ENCODE peak calls at places on chromosomes 16 and 17, in six cellular contexts. One of them, this sample, is unnamed.

GRCh38 chr17:62580947-62581346 is 46.5 kb upstream of the MRC2 start:
- ATAC-seq in K562: no peak
- ATAC-seq in upper lobe of left lung: no peak
- ATAC-seq in HepG2: no peak
- ATAC-seq in GM12878: no peak
- ATAC-seq in A549: no peak
- ATAC-seq in this sample: no peak

GRCh38 chr17:17021194-17021863 is 20.9 kb upstream of the MPRIP start:
- ATAC-seq in upper lobe of left lung: peak; percentile 67
- ATAC-seq in K562: peak; percentile 82
- ATAC-seq in GM12878: no peak
- ATAC-seq in HepG2: peak; percentile 66
- ATAC-seq in A549: peak; percentile 86
- ATAC-seq in this sample: peak; percentile 53

GRCh38 chr16:65672960-65673359 is 551.1 kb upstream of the CDH11 start:
- ATAC-seq in A549: no peak
- ATAC-seq in K562: peak; percentile 50
- ATAC-seq in GM12878: no peak
- ATAC-seq in upper lobe of left lung: no peak
- ATAC-seq in HepG2: no peak
- ATAC-seq in this sample: no peak

GRCh38 chr17:78779848-78780247 is 2.2 kb downstream of the CYTH1 start:
- ATAC-seq in upper lobe of left lung: no peak
- ATAC-seq in GM12878: peak; percentile 33
- ATAC-seq in HepG2: no peak
- ATAC-seq in K562: no peak
- ATAC-seq in A549: no peak
- ATAC-seq in this sample: no peak

GRCh38 chr17:499836-500543 is 147.4 kb upstream of the RPH3AL start:
- ATAC-seq in HepG2: no peak
- ATAC-seq in A549: no peak
- ATAC-seq in K562: no peak
- ATAC-seq in GM12878: no peak
- ATAC-seq in upper lobe of left lung: peak; percentile 41
- ATAC-seq in this sample: no peak

GRCh38 chr16:19644877-19645276 is 73.2 kb downstream of the KNOP1 start:
- ATAC-seq in GM12878: no peak
- ATAC-seq in upper lobe of left lung: peak; percentile 79
- ATAC-seq in HepG2: no peak
- ATAC-seq in A549: no peak
- ATAC-seq in K562: no peak
- ATAC-seq in this sample: peak; percentile 83

GRCh38 chr16:78606572-78606971 is 507.1 kb downstream of the WWOX start:
- ATAC-seq in upper lobe of left lung: no peak
- ATAC-seq in HepG2: no peak
- ATAC-seq in GM12878: no peak
- ATAC-seq in K562: no peak
- ATAC-seq in A549: no peak
- ATAC-seq in this sample: no peak

GRCh38 chr16:22787456-22788189 is 26.3 kb upstream of the HS3ST2 start:
- ATAC-seq in K562: no peak
- ATAC-seq in A549: no peak
- ATAC-seq in HepG2: no peak
- ATAC-seq in upper lobe of left lung: peak; percentile 47
- ATAC-seq in GM12878: no peak
- ATAC-seq in this sample: no peak

GRCh38 chr16:58792188-58792587 is 58.1 kb upstream of the GOT2 start:
- ATAC-seq in HepG2: no peak
- ATAC-seq in GM12878: no peak
- ATAC-seq in upper lobe of left lung: no peak
- ATAC-seq in K562: peak; percentile 90
- ATAC-seq in A549: no peak
- ATAC-seq in this sample: no peak

GRCh38 chr17:3920940-3921852 is 4.9 kb upstream of the P2RX1 start:
- ATAC-seq in GM12878: no peak
- ATAC-seq in K562: no peak
- ATAC-seq in upper lobe of left lung: no peak
- ATAC-seq in HepG2: no peak
- ATAC-seq in A549: no peak
- ATAC-seq in this sample: peak; percentile 8

GRCh38 chr16:27251561-27252205 is 16.9 kb downstream of the NSMCE1 start:
- ATAC-seq in GM12878: no peak
- ATAC-seq in K562: no peak
- ATAC-seq in A549: no peak
- ATAC-seq in HepG2: no peak
- ATAC-seq in upper lobe of left lung: no peak
- ATAC-seq in this sample: no peak

GRCh38 chr16:77898671-77899211 is 110.4 kb downstream of the VAT1L start:
- ATAC-seq in GM12878: no peak
- ATAC-seq in upper lobe of left lung: no peak
- ATAC-seq in A549: no peak
- ATAC-seq in HepG2: no peak
- ATAC-seq in K562: no peak
- ATAC-seq in this sample: no peak

GRCh38 chr16:51624083-51624775 is 473.2 kb upstream of the SALL1 start:
- ATAC-seq in K562: no peak
- ATAC-seq in upper lobe of left lung: no peak
- ATAC-seq in GM12878: no peak
- ATAC-seq in A549: peak; percentile 58
- ATAC-seq in HepG2: no peak
- ATAC-seq in this sample: no peak

GRCh38 chr17:9200197-9200662 is 178.9 kb downstream of the NTN1 start:
- ATAC-seq in K562: no peak
- ATAC-seq in A549: no peak
- ATAC-seq in HepG2: no peak
- ATAC-seq in GM12878: no peak
- ATAC-seq in upper lobe of left lung: no peak
- ATAC-seq in this sample: no peak

GRCh38 chr16:19396555-19397011 is 21.1 kb upstream of the TMC5 start:
- ATAC-seq in upper lobe of left lung: no peak
- ATAC-seq in K562: no peak
- ATAC-seq in HepG2: no peak
- ATAC-seq in GM12878: no peak
- ATAC-seq in A549: peak; percentile 69
- ATAC-seq in this sample: no peak

GRCh38 chr17:2170023-2170422 is 115.1 kb downstream of the HIC1 start:
- ATAC-seq in A549: peak; percentile 63
- ATAC-seq in GM12878: peak; percentile 90
- ATAC-seq in upper lobe of left lung: no peak
- ATAC-seq in K562: peak; percentile 82
- ATAC-seq in HepG2: peak; percentile 61
- ATAC-seq in this sample: no peak

GRCh38 chr16:57501492-57501891 is 15.2 kb upstream of the DOK4 start:
- ATAC-seq in K562: no peak
- ATAC-seq in GM12878: no peak
- ATAC-seq in HepG2: no peak
- ATAC-seq in A549: no peak
- ATAC-seq in upper lobe of left lung: no peak
- ATAC-seq in this sample: no peak

GRCh38 chr17:14098246-14098645 is 28.9 kb downstream of the COX10 start:
- ATAC-seq in GM12878: no peak
- ATAC-seq in HepG2: no peak
- ATAC-seq in A549: no peak
- ATAC-seq in K562: no peak
- ATAC-seq in upper lobe of left lung: no peak
- ATAC-seq in this sample: no peak

GRCh38 chr16:19437280-19437679 is 19.6 kb downstream of the TMC5 start:
- ATAC-seq in HepG2: no peak
- ATAC-seq in A549: no peak
- ATAC-seq in K562: no peak
- ATAC-seq in GM12878: peak; percentile 65
- ATAC-seq in upper lobe of left lung: no peak
- ATAC-seq in this sample: no peak

GRCh38 chr17:64326420-64327054 is 63.5 kb upstream of the TEX2 start:
- ATAC-seq in HepG2: peak; percentile 76
- ATAC-seq in A549: no peak
- ATAC-seq in K562: no peak
- ATAC-seq in upper lobe of left lung: peak; percentile 84
- ATAC-seq in GM12878: peak; percentile 80
- ATAC-seq in this sample: peak; percentile 83

GRCh38 chr16:30921748-30922419 is 1.5 kb upstream of the FBXL19 start:
- ATAC-seq in HepG2: peak; percentile 47
- ATAC-seq in upper lobe of left lung: peak; percentile 58
- ATAC-seq in GM12878: peak; percentile 45
- ATAC-seq in K562: peak; percentile 45
- ATAC-seq in A549: peak; percentile 29
- ATAC-seq in this sample: peak; percentile 29
- TF ChIP-seq EP300 in HepG2: no peak
- TF ChIP-seq EP300 in upper lobe of left lung: no peak
- TF ChIP-seq EP300 in GM12878: no peak
- TF ChIP-seq EP300 in K562: no peak
- TF ChIP-seq EP300 in A549: no peak
- TF ChIP-seq EP300 in this sample: no peak

GRCh38 chr16:87855852-87856715 is 13.2 kb downstream of the SLC7A5 start:
- ATAC-seq in GM12878: peak; percentile 53
- ATAC-seq in HepG2: peak; percentile 26
- ATAC-seq in upper lobe of left lung: peak; percentile 33
- ATAC-seq in K562: peak; percentile 4
- ATAC-seq in A549: peak; percentile 3
- ATAC-seq in this sample: no peak
- TF ChIP-seq EP300 in GM12878: no peak
- TF ChIP-seq EP300 in HepG2: peak; percentile 48
- TF ChIP-seq EP300 in upper lobe of left lung: no peak
- TF ChIP-seq EP300 in K562: no peak
- TF ChIP-seq EP300 in A549: no peak
- TF ChIP-seq EP300 in this sample: no peak

DNA sequence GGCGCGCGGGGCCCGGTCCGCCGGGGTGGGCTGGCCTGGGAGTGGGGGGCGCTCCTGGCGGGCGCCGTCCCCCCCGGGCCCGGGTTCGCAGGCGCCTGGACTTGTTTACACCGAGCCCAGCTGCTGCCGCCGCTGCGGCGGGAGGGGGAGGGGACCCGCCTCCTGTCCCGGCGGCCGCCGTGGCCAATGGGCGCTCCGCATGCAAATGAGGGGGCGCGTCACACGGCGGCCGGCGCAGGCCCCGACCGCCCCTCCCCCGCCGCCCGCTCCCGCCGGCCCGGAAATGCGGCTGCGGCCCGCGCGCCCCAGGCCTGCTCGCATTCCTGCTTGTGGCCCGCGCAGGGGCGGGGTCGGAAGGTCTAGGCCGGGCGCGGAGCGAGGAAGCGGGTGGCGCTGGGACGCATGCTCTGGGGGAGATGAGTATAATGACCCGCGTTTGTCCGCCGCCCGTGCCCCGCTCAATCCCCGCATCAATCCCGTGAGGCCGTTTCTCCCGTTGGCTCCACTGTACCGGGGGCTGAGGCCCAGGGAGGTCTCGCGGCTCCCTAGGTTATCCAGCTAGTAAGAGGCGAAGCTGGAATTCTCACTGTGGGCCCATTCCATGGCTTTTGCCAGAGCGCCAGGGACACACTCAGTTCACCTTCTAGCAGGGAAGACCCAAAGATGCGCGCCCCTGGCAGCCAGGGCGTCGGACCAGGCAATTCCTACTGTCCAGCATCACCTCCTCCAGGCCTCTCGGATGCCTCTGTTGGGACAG is at the start of gene YPEL3:
- ATAC-seq in GM12878: peak; percentile 34
- ATAC-seq in A549: peak; percentile 33
- ATAC-seq in HepG2: peak; percentile 62
- ATAC-seq in upper lobe of left lung: peak; percentile 85
- ATAC-seq in K562: peak; percentile 73
- ATAC-seq in this sample: peak; percentile 86
- TF ChIP-seq EP300 in GM12878: no peak
- TF ChIP-seq EP300 in A549: no peak
- TF ChIP-seq EP300 in HepG2: peak; percentile 29
- TF ChIP-seq EP300 in upper lobe of left lung: no peak
- TF ChIP-seq EP300 in K562: no peak
- TF ChIP-seq EP300 in this sample: no peak

GRCh38 chr16:3285131-3285530 is 1.8 kb downstream of the ZNF263 start:
- ATAC-seq in K562: no peak
- ATAC-seq in A549: no peak
- ATAC-seq in GM12878: no peak
- ATAC-seq in HepG2: no peak
- ATAC-seq in upper lobe of left lung: no peak
- ATAC-seq in this sample: no peak

GRCh38 chr16:3281222-3281621 is 2.1 kb upstream of the ZNF263 start:
- ATAC-seq in upper lobe of left lung: no peak
- ATAC-seq in K562: no peak
- ATAC-seq in GM12878: no peak
- ATAC-seq in HepG2: no peak
- ATAC-seq in A549: no peak
- ATAC-seq in this sample: no peak

GRCh38 chr16:3282103-3282746 is 1.1 kb upstream of the ZNF263 start:
- ATAC-seq in K562: peak; percentile 74
- ATAC-seq in upper lobe of left lung: peak; percentile 65
- ATAC-seq in GM12878: peak; percentile 55
- ATAC-seq in HepG2: peak; percentile 77
- ATAC-seq in A549: peak; percentile 80
- ATAC-seq in this sample: peak; percentile 7

GRCh38 chr16:3283525-3284447 is 495 bp downstream of the ZNF263 start:
- ATAC-seq in upper lobe of left lung: no peak
- ATAC-seq in GM12878: no peak
- ATAC-seq in A549: peak; percentile 19
- ATAC-seq in HepG2: peak; percentile 15
- ATAC-seq in K562: no peak
- ATAC-seq in this sample: no peak

DNA sequence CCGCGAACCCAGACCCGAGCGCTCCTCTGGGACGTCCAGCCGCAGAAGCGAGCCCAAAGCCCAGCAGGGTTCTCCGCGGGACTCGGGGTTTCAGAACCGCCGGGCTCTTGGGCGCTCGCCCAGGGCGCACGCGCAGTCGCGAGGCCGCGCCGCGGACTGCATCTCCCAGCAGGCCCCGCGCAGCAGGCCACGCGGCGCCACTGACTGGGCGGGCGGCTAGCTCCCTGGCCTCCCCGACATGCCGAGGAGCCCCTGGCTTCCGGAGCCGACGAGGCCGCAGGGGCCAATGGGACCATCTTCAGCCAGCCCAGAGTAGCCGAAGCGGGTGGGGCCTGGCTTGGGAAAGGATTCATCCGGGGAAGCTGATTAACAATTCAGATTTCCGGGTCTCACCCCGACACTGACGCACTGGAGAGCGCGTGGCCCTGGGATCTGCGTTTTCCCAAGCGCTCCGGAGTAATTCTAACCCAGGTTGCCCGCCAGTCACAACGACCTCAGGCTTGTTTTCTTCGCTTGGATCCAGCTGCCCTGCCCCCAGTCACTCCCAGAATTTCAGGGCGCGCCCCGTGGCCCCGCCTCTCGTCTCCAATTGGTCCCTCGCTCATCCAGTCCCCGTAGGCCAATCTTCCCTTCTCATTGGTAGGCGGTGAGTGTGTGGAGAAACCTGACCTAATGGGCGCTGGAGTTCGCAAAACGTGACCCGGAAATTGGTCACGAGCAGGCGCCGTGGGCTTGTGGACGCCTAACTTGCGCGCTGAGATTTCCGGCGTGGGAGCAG is at the start of gene ZNF263:
- ATAC-seq in upper lobe of left lung: peak; percentile 98
- ATAC-seq in HepG2: peak; percentile 93
- ATAC-seq in GM12878: peak; percentile 95
- ATAC-seq in A549: peak; percentile 94
- ATAC-seq in K562: peak; percentile 97
- ATAC-seq in this sample: peak; percentile 97
- TF ChIP-seq EP300 in upper lobe of left lung: no peak
- TF ChIP-seq EP300 in HepG2: no peak
- TF ChIP-seq EP300 in GM12878: no peak
- TF ChIP-seq EP300 in A549: no peak
- TF ChIP-seq EP300 in K562: no peak
- TF ChIP-seq EP300 in this sample: no peak

GRCh38 chr17:27954521-27955495 is 61.6 kb upstream of the LYRM9 start:
- ATAC-seq in GM12878: peak; percentile 23
- ATAC-seq in upper lobe of left lung: no peak
- ATAC-seq in HepG2: no peak
- ATAC-seq in K562: no peak
- ATAC-seq in A549: peak; percentile 28
- ATAC-seq in this sample: no peak
- TF ChIP-seq EP300 in GM12878: no peak
- TF ChIP-seq EP300 in upper lobe of left lung: no peak
- TF ChIP-seq EP300 in HepG2: no peak
- TF ChIP-seq EP300 in K562: no peak
- TF ChIP-seq EP300 in A549: no peak
- TF ChIP-seq EP300 in this sample: no peak